ENCODE peak calls at places on chromosomes 12 and 14, in ten cellular contexts. F, Z, B, P, O, V, T, R, N and E are unnamed samples.

GRCh38 chr12:77062846-77063461 is 2.4 kb downstream of the E2F7 start:
- DNase-seq in O (no peak), B (peak), Z (no peak), T (no peak), F (peak), R (peak), V (no peak), P (no peak), N (no peak), E (no peak)

GRCh38 chr12:119014368-119014767 is 33.0 kb downstream of the SRRM4 start:
- DNase-seq in O (no peak), N (no peak), F (no peak), V (no peak), Z (no peak), B (no peak), R (no peak), P (no peak), T (no peak), E (no peak)

GRCh38 chr14:91374897-91375747 is 42.5 kb downstream of the CCDC88C start:
- DNase-seq in V (peak), B (no peak), N (no peak), O (no peak), F (no peak), T (no peak), Z (no peak), P (no peak), R (no peak), E (no peak)

GRCh38 chr12:40171501-40171900 is 53.3 kb upstream of the LRRK2 start:
- DNase-seq in P (no peak), R (no peak), N (no peak), Z (no peak), O (no peak), V (no peak), T (no peak), F (no peak), B (peak), E (no peak)

GRCh38 chr12:72256725-72257124 is 15.4 kb upstream of the TRHDE start:
- DNase-seq in F (no peak), T (no peak), P (no peak), O (no peak), R (no peak), N (no peak), B (peak), Z (no peak), V (no peak), E (no peak)

GRCh38 chr12:31234955-31235867 is 90.7 kb downstream of the SINHCAF start:
- DNase-seq in B (peak), P (peak), N (no peak), Z (peak), R (peak), F (peak), O (peak), T (peak), V (peak), E (peak)

GRCh38 chr12:106078358-106079025 is 60.3 kb downstream of the NUAK1 start:
- DNase-seq in P (peak), V (no peak), O (no peak), Z (no peak), F (peak), B (peak), T (no peak), R (no peak), N (peak), E (no peak)

GRCh38 chr12:6219980-6220379 is 19.8 kb downstream of the CD9 start:
- DNase-seq in Z (no peak), T (no peak), B (no peak), V (no peak), N (no peak), R (no peak), P (no peak), O (no peak), F (no peak), E (no peak)

GRCh38 chr12:64273527-64274403 is 51.7 kb upstream of the KICS2 start:
- DNase-seq in O (peak), Z (peak), P (no peak), R (peak), N (no peak), T (no peak), V (no peak), B (peak), F (peak), E (peak)

GRCh38 chr12:41190360-41190759 is 2.2 kb downstream of the PDZRN4 start:
- DNase-seq in F (peak), P (no peak), T (no peak), N (no peak), R (peak), O (peak), V (no peak), B (peak), Z (no peak), E (peak)

GRCh38 chr12:63302269-63302940 is 151.4 kb upstream of the AVPR1A start:
- DNase-seq in Z (no peak), B (no peak), N (no peak), R (no peak), F (peak), V (no peak), P (no peak), O (no peak), T (no peak), E (no peak)

GRCh38 chr14:58752782-58753181 is 115.0 kb downstream of the DACT1 start:
- DNase-seq in F (peak), T (peak), P (peak), R (no peak), V (no peak), O (no peak), Z (peak), N (peak), B (no peak), E (no peak)

GRCh38 chr14:105244334-105244733 is 4.0 kb upstream of the BTBD6 start:
- DNase-seq in V (no peak), B (no peak), O (no peak), Z (no peak), P (no peak), R (no peak), F (no peak), T (no peak), N (no peak), E (no peak)

GRCh38 chr14:30791522-30792351 is 82.6 kb upstream of the COCH start:
- DNase-seq in F (no peak), O (no peak), Z (no peak), T (no peak), R (no peak), P (no peak), N (no peak), B (no peak), V (no peak), E (no peak)

GRCh38 chr12:89162704-89163261 is 189.5 kb downstream of the DUSP6 start:
- DNase-seq in Z (no peak), T (peak), V (no peak), O (no peak), F (peak), P (peak), R (peak), N (peak), B (peak), E (no peak)

GRCh38 chr12:54891717-54892478 is 37.6 kb downstream of the MUCL1 start:
- DNase-seq in T (no peak), V (no peak), N (no peak), B (peak), R (peak), O (no peak), Z (no peak), P (peak), F (no peak), E (no peak)

GRCh38 chr12:122023339-122024131 is 1.9 kb downstream of the BCL7A start:
- DNase-seq in Z (peak), N (peak), F (peak), B (peak), R (peak), O (peak), T (peak), V (peak), P (peak), E (peak)

GRCh38 chr14:52954346-52955214 is 3.7 kb upstream of the FERMT2 start:
- DNase-seq in N (no peak), P (no peak), Z (no peak), B (no peak), F (no peak), R (peak), O (no peak), T (no peak), V (no peak), E (no peak)

GRCh38 chr14:50318031-50318626 is 6.0 kb downstream of the DMAC2L start:
- DNase-seq in F (peak), P (peak), Z (no peak), B (peak), R (peak), V (peak), N (no peak), O (no peak), T (no peak), E (no peak)

GRCh38 chr12:26122681-26123481 is 2.0 kb downstream of the BHLHE41 start:
- DNase-seq in T (peak), V (no peak), B (peak), Z (peak), O (peak), R (peak), N (peak), F (peak), P (no peak), E (peak)

GRCh38 chr12:98595152-98595988 is 1.9 kb downstream of the SLC25A3 start:
- DNase-seq in B (peak), Z (no peak), P (peak), O (no peak), T (no peak), N (no peak), V (no peak), R (peak), F (peak), E (no peak)

GRCh38 chr14:79411403-79412174 is 799.7 kb downstream of the DIO2 start:
- DNase-seq in V (no peak), P (no peak), R (no peak), Z (no peak), B (peak), O (no peak), F (peak), T (no peak), N (no peak), E (no peak)

GRCh38 chr12:91099373-91099772 is 11.9 kb downstream of the LUM start:
- DNase-seq in N (no peak), R (no peak), B (peak), O (no peak), P (no peak), T (no peak), F (no peak), Z (no peak), V (no peak), E (no peak)

GRCh38 chr14:77376771-77377501 is at the start of the genes SAMD15 and TMED8:
- DNase-seq in F (peak), Z (peak), R (peak), T (peak), O (peak), P (peak), B (peak), V (peak), N (peak), E (peak)
- TF ChIP-seq CTCF in F (no peak), Z (peak), R (peak), T (peak), O (no peak), P (peak), B (peak), V (peak), N (peak), E (no peak)

GRCh38 chr12:130776857-130777339 is 60.8 kb upstream of the RIMBP2 start:
- DNase-seq in B (no peak), F (no peak), V (no peak), T (no peak), Z (no peak), R (no peak), O (no peak), N (no peak), P (no peak), E (no peak)

GRCh38 chr12:130780880-130781575 is 58.0 kb downstream of the STX2 start:
- DNase-seq in V (no peak), F (no peak), O (no peak), P (no peak), B (no peak), R (no peak), N (no peak), T (no peak), Z (no peak), E (no peak)

GRCh38 chr12:130780325-130780724 is 58.7 kb downstream of the STX2 start:
- DNase-seq in F (no peak), T (no peak), B (no peak), Z (no peak), O (no peak), R (no peak), N (no peak), V (no peak), P (no peak), E (no peak)

GRCh38 chr12:130778776-130779175 is 60.3 kb downstream of the STX2 start:
- DNase-seq in N (no peak), R (no peak), T (no peak), F (no peak), V (no peak), Z (no peak), P (no peak), B (no peak), O (no peak), E (no peak)

DNA sequence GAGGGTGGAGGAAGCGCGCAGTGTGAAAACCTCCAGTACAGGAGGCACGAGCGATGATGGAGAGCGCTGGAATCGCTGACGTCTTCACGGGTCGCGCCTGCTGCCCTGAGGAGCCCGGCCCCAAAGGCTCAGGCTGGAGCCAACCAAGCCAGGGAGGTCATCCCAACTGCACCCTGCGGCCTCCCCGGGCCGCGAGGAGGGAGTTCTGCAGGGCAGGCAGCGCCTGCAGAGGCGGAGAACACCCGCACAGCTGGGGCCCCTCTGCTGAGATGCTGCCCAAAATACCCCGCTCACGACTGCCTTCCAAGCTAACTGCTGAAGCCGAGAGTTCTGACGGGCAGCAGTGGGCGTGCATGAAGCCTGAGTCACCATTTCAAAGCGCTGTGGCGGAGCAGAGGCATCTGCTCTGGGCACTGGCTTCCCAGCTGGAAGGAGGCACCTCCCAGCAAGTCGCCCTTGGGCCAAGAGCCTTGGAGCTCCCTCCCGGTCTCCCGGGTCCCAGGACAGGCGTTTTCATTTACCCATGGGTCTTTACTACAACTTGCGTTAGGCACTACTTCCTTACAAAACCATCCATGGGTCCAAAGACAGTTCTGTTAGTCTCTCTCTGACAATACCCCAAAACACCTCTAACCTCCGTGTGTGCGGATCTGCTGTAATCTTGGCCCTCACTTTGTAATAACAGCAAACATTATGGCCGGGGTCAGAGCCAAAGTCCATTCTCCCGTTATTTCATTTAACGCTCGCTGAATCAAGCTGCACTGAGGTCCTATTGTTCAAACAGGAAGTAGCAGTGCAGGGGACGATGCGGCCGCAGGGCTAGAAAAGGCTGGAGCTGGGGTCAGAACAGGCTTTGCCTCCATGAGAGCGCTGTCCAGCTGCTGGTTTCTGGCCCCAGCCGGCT is 60.1 kb upstream of the RIMBP2 start:
- DNase-seq in P (peak), O (peak), V (no peak), R (peak), N (no peak), F (peak), T (no peak), Z (peak), B (peak), E (peak)
- TF ChIP-seq CTCF in P (no peak), O (no peak), V (no peak), R (no peak), N (no peak), F (no peak), T (no peak), Z (no peak), B (no peak), E (no peak)

DNA sequence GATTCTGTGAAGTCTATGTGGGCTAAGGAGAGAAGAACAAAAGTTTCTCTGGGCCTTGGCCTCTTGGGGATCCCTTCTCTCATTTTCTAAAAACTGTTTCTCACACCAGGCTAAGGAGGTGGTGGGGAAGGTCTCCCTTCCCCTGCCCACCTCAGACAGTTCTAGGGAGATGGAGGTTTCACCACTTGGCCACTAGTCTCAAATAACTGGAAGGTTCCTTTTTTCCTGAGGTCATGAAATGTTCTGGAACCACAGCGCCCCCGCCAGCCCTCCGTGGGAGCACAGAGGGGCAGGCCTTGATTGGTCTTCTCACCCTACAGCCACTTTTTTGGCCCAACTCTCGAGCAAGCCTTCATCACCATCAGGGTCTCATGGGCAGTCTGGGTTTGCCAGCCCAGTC is 12.6 kb downstream of the C12orf43 start:
- DNase-seq in T (peak), R (no peak), F (no peak), O (no peak), P (no peak), B (no peak), N (no peak), Z (no peak), V (no peak), E (no peak)
- TF ChIP-seq CTCF in T (no peak), R (peak), F (no peak), O (no peak), P (no peak), B (peak), N (no peak), Z (peak), V (peak), E (no peak)

DNA sequence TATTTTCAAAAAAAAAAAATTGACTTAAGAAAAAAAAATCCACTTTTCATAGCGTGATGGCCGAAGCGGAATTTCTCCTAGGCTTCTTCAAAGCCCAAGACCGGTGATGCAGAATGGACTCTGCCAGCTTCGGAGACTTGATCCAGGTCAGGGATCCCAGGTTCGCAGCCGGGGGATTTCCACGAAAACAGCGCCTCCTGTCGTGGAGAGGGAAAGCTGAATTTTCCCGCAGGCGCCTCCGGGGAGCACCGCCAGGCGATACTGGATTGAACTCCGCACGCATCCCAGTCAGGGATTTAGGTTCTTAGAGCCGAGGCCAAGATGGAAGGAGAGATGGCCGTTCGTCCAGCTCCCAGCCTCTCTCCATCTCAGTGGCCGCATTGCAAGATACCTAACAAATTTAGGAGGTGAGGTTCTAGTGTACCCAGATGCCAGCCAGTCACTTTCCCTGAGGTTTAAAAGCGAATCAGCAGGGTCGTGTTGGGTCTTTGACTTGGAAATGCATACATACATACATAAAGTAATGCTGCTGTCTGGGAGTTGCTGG is 2.2 kb downstream of the TTC6 start:
- DNase-seq in T (no peak), V (no peak), R (peak), F (no peak), O (peak), N (no peak), Z (no peak), P (no peak), B (peak), E (peak)
- TF ChIP-seq CTCF in T (peak), V (no peak), R (peak), F (peak), O (peak), N (no peak), Z (peak), P (no peak), B (peak), E (peak)

DNA sequence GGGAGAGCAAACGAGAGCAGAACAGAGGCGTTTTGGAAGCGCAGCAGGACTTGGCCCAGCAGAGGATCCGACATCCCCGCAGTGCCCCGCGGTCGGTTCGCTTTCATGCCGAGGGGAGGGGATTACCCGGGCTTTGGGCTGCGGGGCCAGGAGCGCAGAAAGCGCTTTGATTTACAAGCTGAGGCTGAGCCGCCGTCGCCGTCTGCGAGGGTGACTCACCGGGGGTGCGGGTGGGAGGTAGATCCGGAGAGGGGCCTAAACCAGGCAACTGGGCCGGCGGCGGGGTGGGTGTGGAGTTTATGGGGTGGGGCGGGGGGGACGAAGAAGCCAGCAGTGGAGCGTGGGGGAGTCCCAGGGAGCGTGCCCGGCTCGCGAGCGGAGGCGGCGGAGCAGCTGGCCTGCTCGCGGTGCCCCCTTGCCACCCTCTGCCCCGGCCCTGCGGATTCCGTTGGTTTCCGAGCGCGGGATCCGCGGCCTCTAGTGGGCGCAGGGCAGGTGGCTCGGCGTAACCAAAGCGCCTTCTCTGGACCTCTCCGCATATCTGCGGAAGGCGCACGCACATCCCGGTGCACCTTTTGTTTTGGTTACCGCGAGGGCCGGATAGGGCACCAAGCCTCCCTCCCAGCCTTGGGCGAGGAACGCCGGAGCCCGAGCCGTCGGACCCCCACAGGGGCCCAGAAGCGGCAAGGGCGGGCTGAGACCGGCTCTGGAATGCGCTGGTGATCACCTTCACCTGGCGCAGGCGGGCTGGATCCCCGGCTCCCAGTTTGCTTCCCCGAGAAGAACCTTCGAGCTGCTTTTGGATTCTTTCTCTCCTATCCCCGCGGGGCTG is 2.6 kb downstream of the SIX4 start:
- DNase-seq in N (no peak), Z (peak), V (peak), B (peak), O (peak), P (peak), R (peak), T (peak), F (peak), E (peak)
- TF ChIP-seq CTCF in N (peak), Z (peak), V (peak), B (peak), O (no peak), P (peak), R (peak), T (peak), F (peak), E (no peak)

GRCh38 chr14:77151918-77152588 is 10.5 kb upstream of the ZDHHC22 start:
- DNase-seq in P (peak), R (no peak), V (peak), T (no peak), N (no peak), F (peak), Z (peak), O (no peak), B (peak), E (no peak)
- TF ChIP-seq CTCF in P (peak), R (peak), V (peak), T (no peak), N (peak), F (no peak), Z (peak), O (peak), B (peak), E (no peak)